ENCODE peak calls at places on chromosome X, in five cellular contexts. K is hepatocyte, P is body of pancreas, Q is colonic mucosa, Z is esophagus squamous epithelium. J is an unnamed sample. For H3K4me1, the result is how much of the 10 kb centered on the place peaks cover.

GRCh38 chrX:48520976-48521352 is 644 bp upstream of the EBP start:
- DNase-seq in K (no peak), P (no peak), Q (no peak), Z (no peak), J (no peak)

GRCh38 chrX:46589977-46590723 is 16.6 kb downstream of the CHST7 start:
- DNase-seq in K (no peak), P (no peak), Q (no peak), Z (no peak), J (no peak)

GRCh38 chrX:16606142-16606720 is 43.7 kb upstream of the S100G start:
- DNase-seq in K (no peak), P (no peak), Q (no peak), Z (no peak), J (no peak)

GRCh38 chrX:107565916-107566602 is 62.3 kb upstream of the PRPS1 start:
- DNase-seq in K (peak), P (peak), Q (no peak), Z (no peak), J (no peak)

GRCh38 chrX:19814240-19814639 is 73.2 kb downstream of the SH3KBP1 start:
- DNase-seq in K (no peak), P (no peak), Q (no peak), Z (no peak), J (no peak)

GRCh38 chrX:70422886-70423336 is at the start of gene GDPD2:
- DNase-seq in K (peak), P (peak), Q (peak), Z (no peak), J (no peak)

GRCh38 chrX:137031517-137032377 is 2.0 kb downstream of the GPR101 start:
- DNase-seq in K (peak), P (peak), Q (no peak), Z (no peak), J (peak)

GRCh38 chrX:30196322-30196721 is 19.0 kb upstream of the MAGEB2 start:
- DNase-seq in K (peak), P (no peak), Q (no peak), Z (no peak), J (no peak)

GRCh38 chrX:74015379-74016019 is 288.5 kb upstream of the ZCCHC13 start:
- DNase-seq in K (peak), P (peak), Q (peak), Z (peak), J (peak)

GRCh38 chrX:39850630-39851152 is 247.1 kb downstream of the BCOR start:
- DNase-seq in K (peak), P (no peak), Q (no peak), Z (no peak), J (no peak)

GRCh38 chrX:78658851-78659744 is at the start of gene RTL3:
- DNase-seq in K (no peak), P (no peak), Q (no peak), Z (no peak), J (no peak)

GRCh38 chrX:47093248-47093647 is 15.0 kb downstream of the RGN start:
- DNase-seq in K (peak), P (no peak), Q (no peak), Z (no peak), J (no peak)

GRCh38 chrX:17597836-17598434 is 139.4 kb upstream of the SCML1 start:
- DNase-seq in K (peak), P (peak), Q (peak), Z (no peak), J (no peak)

GRCh38 chrX:97009391-97009790 is 125.7 kb downstream of the RPA4 start:
- DNase-seq in K (no peak), P (no peak), Q (no peak), Z (no peak), J (no peak)

GRCh38 chrX:33379839-33380238 is 168.5 kb upstream of the DMD start:
- DNase-seq in K (peak), P (no peak), Q (no peak), Z (no peak), J (no peak)

GRCh38 chrX:87710580-87710979 is 193.0 kb downstream of the KLHL4 start:
- DNase-seq in K (no peak), P (no peak), Q (no peak), Z (no peak), J (no peak)

GRCh38 chrX:154352466-154352865 is 22.0 kb downstream of the FLNA start:
- DNase-seq in K (no peak), P (no peak), Q (no peak), Z (no peak), J (no peak)

GRCh38 chrX:54564942-54565341 is 34.9 kb downstream of the GNL3L start:
- DNase-seq in K (no peak), P (no peak), Q (no peak), Z (no peak), J (no peak)

GRCh38 chrX:20270557-20270880 is 3.8 kb upstream of the RPS6KA3 start:
- DNase-seq in K (no peak), P (no peak), Q (no peak), Z (no peak), J (no peak)

GRCh38 chrX:118418811-118419251 is 72.9 kb downstream of the WDR44 start:
- DNase-seq in K (no peak), P (no peak), Q (peak), Z (no peak), J (no peak)

GRCh38 chrX:24260827-24261550 is 52.9 kb downstream of the SUPT20HL2 start:
- DNase-seq in K (peak), P (peak), Q (peak), Z (no peak), J (no peak)

GRCh38 chrX:49850028-49850427 is 20.9 kb downstream of the PAGE4 start:
- DNase-seq in K (no peak), P (no peak), Q (no peak), Z (no peak), J (no peak)

GRCh38 chrX:9612146-9612505 is 147.3 kb downstream of the TBL1X start:
- DNase-seq in K (no peak), P (no peak), Q (no peak), Z (no peak), J (no peak)

GRCh38 chrX:34716322-34716721 is 59.2 kb upstream of the TMEM47 start:
- DNase-seq in K (no peak), P (no peak), Q (no peak), Z (no peak), J (no peak)

GRCh38 chrX:154698630-154699248 is 45.4 kb upstream of the CTAG2 start:
- DNase-seq in K (no peak), P (no peak), Q (no peak), Z (no peak), J (no peak)

GRCh38 chrX:35122756-35123155 is 180.2 kb downstream of the FAM47B start:
- DNase-seq in K (no peak), P (no peak), Q (no peak), Z (no peak), J (no peak)

GRCh38 chrX:69362889-69363288 is 141.2 kb upstream of the NALF2 start:
- DNase-seq in K (peak), P (no peak), Q (peak), Z (no peak), J (no peak)

GRCh38 chrX:43679778-43680177 is 23.7 kb downstream of the MAOA start:
- DNase-seq in K (peak), P (peak), Q (no peak), Z (no peak), J (no peak)

GRCh38 chrX:38282044-38282443 is 45.3 kb downstream of the RPGR start:
- DNase-seq in K (no peak), P (no peak), Q (no peak), Z (no peak), J (no peak)

GRCh38 chrX:39869846-39870601 is 227.7 kb downstream of the BCOR start:
- DNase-seq in K (no peak), P (no peak), Q (no peak), Z (no peak), J (peak)

DNA sequence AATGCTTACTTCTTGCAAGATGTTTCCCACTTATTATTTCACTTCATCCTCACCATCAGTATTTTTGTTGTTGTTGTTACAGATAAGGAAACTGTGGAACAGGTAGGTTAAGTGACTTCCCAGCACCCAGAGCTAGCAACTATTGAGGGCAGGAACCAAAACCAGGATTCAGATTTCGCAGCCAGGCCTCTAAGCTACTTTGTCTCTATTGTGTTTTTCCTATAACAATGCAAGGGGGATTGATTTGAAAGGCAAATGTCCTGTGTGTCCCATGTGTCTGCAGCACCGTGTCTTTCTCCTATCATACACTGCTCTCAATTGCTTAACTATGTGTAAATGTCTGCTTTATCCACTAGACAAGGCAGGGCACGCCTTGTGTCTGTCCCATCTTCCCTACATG is 121.3 kb upstream of the FAM9C start:
- DNase-seq in K (no peak), P (no peak), Q (no peak), Z (no peak), J (no peak)
- H3K4me1 ChIP-seq in K (under half), P (under half), Q (under half), Z (under half), J (under half)

DNA sequence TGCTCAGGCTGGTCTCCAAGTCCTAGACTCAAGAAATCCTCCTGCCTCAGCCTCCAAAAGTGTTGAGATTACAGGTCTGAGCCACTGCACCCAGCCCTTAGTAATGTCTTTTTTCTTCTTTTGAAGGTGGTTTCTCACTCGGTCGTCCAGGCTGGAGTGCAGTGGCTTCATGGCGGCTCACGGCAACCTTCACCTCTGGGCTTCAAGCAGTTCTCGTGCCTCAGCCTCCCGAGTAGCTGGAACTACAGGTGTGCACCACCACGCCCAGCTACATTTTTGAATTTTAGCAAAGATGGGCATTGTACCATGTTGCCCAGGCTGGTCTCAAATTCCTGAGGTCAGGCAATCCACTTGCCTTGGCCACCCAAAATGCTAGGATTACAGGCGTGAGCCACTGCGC is 32.3 kb upstream of the ASMTL start:
- DNase-seq in K (no peak), P (no peak), Q (no peak), Z (no peak), J (no peak)
- H3K4me1 ChIP-seq in K (under half), P (under half), Q (under half), Z (under half), J (under half)

GRCh38 chrX:41449138-41449537 is 2.0 kb downstream of the NYX start:
- DNase-seq in K (no peak), P (no peak), Q (no peak), Z (no peak), J (no peak)
- H3K4me1 ChIP-seq in K (under half), P (under half), Q (under half), Z (under half), J (under half)

GRCh38 chrX:124435616-124436015 is 89.3 kb downstream of the SH2D1A start:
- DNase-seq in K (no peak), P (no peak), Q (no peak), Z (no peak), J (no peak)

DNA sequence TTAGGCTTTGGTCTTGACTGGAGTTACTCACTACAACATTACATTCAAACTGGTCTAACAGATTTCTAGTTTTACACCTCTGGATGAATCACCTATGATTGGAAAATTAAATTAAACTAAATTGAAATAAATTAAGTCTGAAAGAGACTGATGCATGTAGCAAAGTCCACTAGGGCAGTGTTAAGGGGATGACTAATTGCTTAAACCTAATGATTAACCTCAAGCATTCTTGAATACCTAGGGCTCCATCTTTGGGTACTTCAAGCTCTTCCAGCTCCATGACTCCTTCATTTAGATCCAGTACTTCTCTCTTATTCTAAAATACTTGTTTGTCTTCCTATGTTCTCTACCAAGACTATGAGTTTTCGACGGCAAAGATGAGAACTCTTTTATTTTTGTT is 86.8 kb downstream of the SH2D1A start:
- DNase-seq in K (no peak), P (no peak), Q (no peak), Z (no peak), J (no peak)
- H3K4me1 ChIP-seq in K (under half), P (under half), Q (under half), Z (under half), J (under half)

GRCh38 chrX:71542825-71543224 is 9.9 kb downstream of the OGT start:
- DNase-seq in K (no peak), P (no peak), Q (no peak), Z (no peak), J (no peak)

GRCh38 chrX:71543316-71543715 is 10.4 kb downstream of the OGT start:
- DNase-seq in K (peak), P (no peak), Q (no peak), Z (no peak), J (no peak)

GRCh38 chrX:71542411-71542810 is 9.5 kb downstream of the OGT start:
- DNase-seq in K (no peak), P (no peak), Q (no peak), Z (no peak), J (no peak)

GRCh38 chrX:71540801-71541545 is 8.1 kb downstream of the OGT start:
- DNase-seq in K (no peak), P (no peak), Q (no peak), Z (no peak), J (no peak)

DNA sequence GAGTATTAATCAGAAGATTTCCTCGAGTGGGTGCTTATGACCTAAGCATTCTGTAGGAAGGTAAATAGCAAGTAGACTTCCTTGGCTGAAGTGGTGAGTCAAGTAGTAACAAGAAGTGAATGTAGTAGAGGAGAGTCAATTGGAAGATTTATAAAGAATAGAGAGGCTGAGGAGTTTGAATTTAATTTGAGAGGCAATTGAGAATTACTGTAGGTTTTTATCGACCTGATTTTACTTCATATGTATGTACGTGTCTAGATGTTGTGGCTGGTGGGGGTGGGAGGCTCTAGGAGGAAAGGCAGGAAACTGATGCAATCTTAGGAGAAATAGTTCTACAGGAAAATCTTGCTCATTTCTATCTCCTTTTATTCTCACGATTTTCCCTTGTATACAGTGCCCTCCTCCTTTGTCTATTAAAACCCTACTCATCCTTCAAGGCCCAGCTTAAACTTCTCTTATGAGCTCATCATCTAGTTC is 8.7 kb downstream of the OGT start:
- DNase-seq in K (no peak), P (no peak), Q (no peak), Z (no peak), J (no peak)
- H3K4me1 ChIP-seq in K (under half), P (under half), Q (under half), Z (under half), J (under half)

GRCh38 chrX:72270316-72270866 is 6.7 kb downstream of the RPS4X start:
- DNase-seq in K (no peak), P (no peak), Q (no peak), Z (no peak), J (no peak)

GRCh38 chrX:72271091-72271490 is 6.0 kb downstream of the RPS4X start:
- DNase-seq in K (no peak), P (no peak), Q (no peak), Z (no peak), J (no peak)

GRCh38 chrX:72273718-72274117 is 3.3 kb downstream of the RPS4X start:
- DNase-seq in K (no peak), P (no peak), Q (no peak), Z (no peak), J (no peak)

GRCh38 chrX:72272868-72273267 is 4.2 kb downstream of the RPS4X start:
- DNase-seq in K (no peak), P (no peak), Q (no peak), Z (no peak), J (no peak)

DNA sequence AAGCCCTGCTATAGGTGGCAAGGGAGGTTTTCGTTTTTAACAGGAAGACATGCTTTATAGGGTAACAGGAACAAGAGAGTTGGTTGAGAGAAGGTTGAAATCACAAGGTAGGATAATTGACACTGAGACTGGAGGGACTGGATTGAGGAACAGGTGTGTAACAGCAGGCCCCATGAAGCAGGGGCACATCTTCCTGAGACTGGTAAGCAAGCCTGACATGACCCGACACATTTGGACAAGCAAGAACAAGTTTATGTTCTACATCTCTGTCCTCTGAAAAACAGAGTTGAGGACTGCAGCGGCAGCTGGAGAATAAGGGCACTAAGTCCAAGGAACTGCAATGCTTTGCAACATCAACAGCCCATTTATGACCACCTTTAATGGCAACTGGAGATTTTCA is 5.2 kb downstream of the RPS4X start:
- DNase-seq in K (no peak), P (no peak), Q (no peak), Z (no peak), J (no peak)
- H3K4me1 ChIP-seq in K (under half), P (under half), Q (under half), Z (under half), J (under half)

DNA sequence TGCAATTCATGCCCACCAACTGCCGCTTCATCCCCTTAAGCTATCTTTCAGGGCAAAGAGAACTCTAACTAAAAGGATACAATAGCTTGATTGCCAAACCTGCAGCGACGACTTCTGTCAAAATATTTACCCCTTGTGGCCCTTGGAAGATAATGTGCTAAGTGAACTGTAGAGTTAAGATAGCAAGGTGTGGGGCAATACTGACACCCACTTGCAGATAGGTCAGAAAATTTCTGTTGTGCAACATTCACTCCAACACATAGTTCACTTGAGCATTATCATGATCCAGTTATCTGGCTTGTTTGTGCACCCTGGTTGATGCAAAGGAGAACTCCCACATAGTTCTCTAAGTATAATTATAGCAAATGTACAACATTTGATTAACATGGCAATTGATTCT is 55.6 kb downstream of the RHOXF2B start:
- DNase-seq in K (no peak), P (no peak), Q (no peak), Z (no peak), J (no peak)
- H3K4me1 ChIP-seq in K (under half), P (under half), Q (under half), Z (under half), J (under half)

GRCh38 chrX:2699959-2700358 is 8.9 kb downstream of the CD99 start:
- DNase-seq in K (no peak), P (no peak), Q (no peak), Z (no peak), J (no peak)

GRCh38 chrX:2696698-2697215 is 5.7 kb downstream of the CD99 start:
- DNase-seq in K (no peak), P (no peak), Q (no peak), Z (no peak), J (no peak)

GRCh38 chrX:2698604-2699003 is 7.5 kb downstream of the CD99 start:
- DNase-seq in K (no peak), P (no peak), Q (no peak), Z (no peak), J (no peak)

GRCh38 chrX:2697306-2697705 is 6.2 kb downstream of the CD99 start:
- DNase-seq in K (no peak), P (no peak), Q (no peak), Z (no peak), J (no peak)

DNA sequence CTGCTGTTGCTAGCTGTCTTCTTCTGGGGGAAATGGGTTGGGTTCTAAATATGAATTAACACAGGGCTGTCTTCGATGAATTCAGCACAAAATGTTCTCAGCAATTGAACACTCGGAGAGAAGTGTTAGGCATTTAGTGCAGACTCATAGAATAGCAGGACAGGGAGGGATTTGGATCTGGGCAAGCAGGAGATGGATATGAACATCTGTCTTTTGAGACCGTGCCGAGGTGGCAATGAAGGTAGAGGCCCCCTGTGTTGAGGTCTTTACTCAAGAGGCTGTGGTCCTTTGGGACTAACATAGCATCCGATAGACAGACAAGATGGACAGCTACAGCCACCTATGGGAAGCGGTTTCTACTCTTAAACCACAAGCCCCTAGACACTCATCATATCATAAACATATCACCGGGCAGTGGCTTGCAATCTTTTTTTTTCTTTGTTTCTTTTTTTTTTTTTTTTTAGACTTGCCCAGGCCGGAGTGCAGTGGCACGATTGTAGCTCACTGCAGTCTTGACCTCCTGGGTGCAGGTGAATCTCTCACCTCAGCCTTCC is 6.7 kb downstream of the CD99 start:
- DNase-seq in K (no peak), P (no peak), Q (no peak), Z (no peak), J (no peak)
- H3K4me1 ChIP-seq in K (under half), P (half or more), Q (under half), Z (half or more), J (half or more)

GRCh38 chrX:122582280-122582679 is 601.8 kb upstream of the GRIA3 start:
- DNase-seq in K (no peak), P (no peak), Q (no peak), Z (no peak), J (no peak)
- H3K4me1 ChIP-seq in K (under half), P (under half), Q (under half), Z (under half), J (under half)